ENCODE peak calls at places on chromosomes 5 and 9, in nine cellular contexts. N is lower lobe of right lung, I is HEK293T, M is progenitor cell of endocrine pancreas, E is SW 1271, O is T follicular helper cell, G is COLO829, B is NCI-H2081 treated with DMSO at 0.1 percent for 48 hours, K is NCI-H146. L is an unnamed sample.

GRCh38 chr5:54480296-54480695 is 24.8 kb downstream of the HSPB3 start:
- DNase-seq in E (no peak), I (no peak), O (no peak), K (no peak), N (no peak), M (no peak), G (no peak), B (no peak), L (no peak)

GRCh38 chr5:150214289-150214688 is 24.4 kb downstream of the SLC6A7 start:
- DNase-seq in O (no peak), K (no peak), N (no peak), I (no peak), E (no peak), G (no peak), B (no peak), M (no peak), L (no peak)

GRCh38 chr9:83307051-83307724 is 231.0 kb downstream of the FRMD3 start:
- DNase-seq in K (no peak), B (no peak), M (no peak), E (no peak), N (no peak), O (no peak), I (no peak), G (no peak), L (no peak)

GRCh38 chr9:3401556-3401955 is 124.2 kb downstream of the RFX3 start:
- DNase-seq in I (no peak), K (peak; percentile 97), M (no peak), N (no peak), B (peak; percentile 82), O (no peak), G (peak; percentile 33), E (no peak), L (peak; percentile 31)

GRCh38 chr5:144697847-144698262 is 527.2 kb downstream of the KCTD16 start:
- DNase-seq in E (peak; percentile 50), N (no peak), I (no peak), M (no peak), O (no peak), G (no peak), K (no peak), B (no peak), L (no peak)

GRCh38 chr5:127988149-127988755 is 95.3 kb upstream of the SLC12A2 start:
- DNase-seq in B (peak; percentile 8), M (no peak), E (peak; percentile 16), G (peak; percentile 68), K (peak; percentile 13), O (no peak), N (no peak), I (no peak), L (peak; percentile 48)

GRCh38 chr9:100492952-100493351 is 20.0 kb downstream of the TMEFF1 start:
- DNase-seq in M (no peak), B (no peak), N (no peak), G (no peak), E (no peak), K (no peak), I (no peak), O (no peak), L (no peak)

GRCh38 chr5:3110371-3110770 is 358.9 kb upstream of the IRX2 start:
- DNase-seq in M (no peak), K (no peak), B (no peak), I (no peak), E (no peak), O (no peak), G (no peak), N (no peak), L (no peak)

GRCh38 chr5:138790684-138791083 is 37.5 kb downstream of the CTNNA1 start:
- DNase-seq in E (no peak), M (no peak), I (no peak), N (no peak), G (no peak), K (no peak), O (no peak), B (no peak), L (no peak)

GRCh38 chr9:126440938-126441337 is 114.3 kb downstream of the MVB12B start:
- DNase-seq in E (no peak), K (no peak), B (no peak), I (no peak), M (no peak), O (no peak), G (no peak), N (no peak), L (no peak)

GRCh38 chr9:75150512-75150911 is 62.2 kb downstream of the OSTF1 start:
- DNase-seq in O (no peak), K (no peak), E (no peak), I (no peak), G (no peak), N (no peak), B (no peak), M (no peak), L (no peak)

GRCh38 chr5:82885657-82886389 is 191.4 kb downstream of the TMEM167A start:
- DNase-seq in E (no peak), N (no peak), G (no peak), O (no peak), I (no peak), B (no peak), M (no peak), K (no peak), L (no peak)

GRCh38 chr5:123176224-123176937 is 87.3 kb downstream of the PRDM6 start:
- DNase-seq in E (no peak), G (no peak), K (no peak), B (no peak), N (no peak), I (no peak), O (no peak), M (no peak), L (no peak)

L was measured in HCT116.